ENCODE peak calls at places on chromosomes 2 and 18, in seven cellular contexts. One of them, this sample, is unnamed.

GRCh38 chr2:149915151-149915550 is 327.6 kb upstream of the MMADHC start:
- DNase-seq in astrocyte of the cerebellum: no peak
- DNase-seq in psoas muscle: no peak
- DNase-seq in ascending aorta: no peak
- DNase-seq in neural progenitor cell: peak
- DNase-seq in hepatocyte: no peak
- DNase-seq in GM12865: no peak
- DNase-seq in this sample: no peak

GRCh38 chr18:74456409-74457042 is 582 bp downstream of the DIPK1C start:
- DNase-seq in astrocyte of the cerebellum: no peak
- DNase-seq in psoas muscle: no peak
- DNase-seq in ascending aorta: peak
- DNase-seq in neural progenitor cell: peak
- DNase-seq in hepatocyte: no peak
- DNase-seq in GM12865: no peak
- DNase-seq in this sample: no peak

GRCh38 chr2:120809576-120810440 is 74.1 kb downstream of the GLI2 start:
- DNase-seq in astrocyte of the cerebellum: no peak
- DNase-seq in psoas muscle: no peak
- DNase-seq in ascending aorta: no peak
- DNase-seq in neural progenitor cell: no peak
- DNase-seq in hepatocyte: no peak
- DNase-seq in GM12865: no peak
- DNase-seq in this sample: no peak

GRCh38 chr2:42084231-42084671 is 36.4 kb downstream of the PKDCC start:
- DNase-seq in astrocyte of the cerebellum: peak
- DNase-seq in psoas muscle: peak
- DNase-seq in ascending aorta: no peak
- DNase-seq in neural progenitor cell: no peak
- DNase-seq in hepatocyte: peak
- DNase-seq in GM12865: no peak
- DNase-seq in this sample: no peak

GRCh38 chr2:114543106-114543806 is 100.8 kb downstream of the DPP10 start:
- DNase-seq in astrocyte of the cerebellum: no peak
- DNase-seq in psoas muscle: no peak
- DNase-seq in ascending aorta: peak
- DNase-seq in neural progenitor cell: peak
- DNase-seq in hepatocyte: peak
- DNase-seq in GM12865: no peak
- DNase-seq in this sample: peak

GRCh38 chr2:238233625-238234024 is 6.2 kb downstream of the HES6 start:
- DNase-seq in astrocyte of the cerebellum: no peak
- DNase-seq in psoas muscle: no peak
- DNase-seq in ascending aorta: no peak
- DNase-seq in neural progenitor cell: no peak
- DNase-seq in hepatocyte: no peak
- DNase-seq in GM12865: no peak
- DNase-seq in this sample: no peak

GRCh38 chr18:76456018-76456750 is 38.9 kb downstream of the ZNF516 start:
- DNase-seq in astrocyte of the cerebellum: no peak
- DNase-seq in psoas muscle: no peak
- DNase-seq in ascending aorta: no peak
- DNase-seq in neural progenitor cell: peak
- DNase-seq in hepatocyte: no peak
- DNase-seq in GM12865: peak
- DNase-seq in this sample: no peak

GRCh38 chr2:40168546-40168945 is 283.3 kb downstream of the SLC8A1 start:
- DNase-seq in astrocyte of the cerebellum: no peak
- DNase-seq in psoas muscle: no peak
- DNase-seq in ascending aorta: no peak
- DNase-seq in neural progenitor cell: no peak
- DNase-seq in hepatocyte: no peak
- DNase-seq in GM12865: no peak
- DNase-seq in this sample: no peak

GRCh38 chr2:109562421-109562820 is 51.3 kb downstream of the SEPTIN10 start:
- DNase-seq in astrocyte of the cerebellum: no peak
- DNase-seq in psoas muscle: no peak
- DNase-seq in ascending aorta: no peak
- DNase-seq in neural progenitor cell: no peak
- DNase-seq in hepatocyte: no peak
- DNase-seq in GM12865: no peak
- DNase-seq in this sample: no peak

GRCh38 chr2:43609304-43609883 is 13.6 kb upstream of the THADA start:
- DNase-seq in astrocyte of the cerebellum: peak
- DNase-seq in psoas muscle: no peak
- DNase-seq in ascending aorta: no peak
- DNase-seq in neural progenitor cell: peak
- DNase-seq in hepatocyte: peak
- DNase-seq in GM12865: peak
- DNase-seq in this sample: peak

GRCh38 chr18:7645756-7646155 is 78.6 kb downstream of the PTPRM start:
- DNase-seq in astrocyte of the cerebellum: no peak
- DNase-seq in psoas muscle: no peak
- DNase-seq in ascending aorta: no peak
- DNase-seq in neural progenitor cell: no peak
- DNase-seq in hepatocyte: no peak
- DNase-seq in GM12865: no peak
- DNase-seq in this sample: peak

GRCh38 chr2:111116843-111117665 is 3.7 kb upstream of the BCL2L11 start:
- DNase-seq in astrocyte of the cerebellum: peak
- DNase-seq in psoas muscle: peak
- DNase-seq in ascending aorta: peak
- DNase-seq in neural progenitor cell: peak
- DNase-seq in hepatocyte: peak
- DNase-seq in GM12865: peak
- DNase-seq in this sample: peak

GRCh38 chr18:75220786-75221355 is 10.3 kb downstream of the TSHZ1 start:
- DNase-seq in astrocyte of the cerebellum: no peak
- DNase-seq in psoas muscle: no peak
- DNase-seq in ascending aorta: no peak
- DNase-seq in neural progenitor cell: no peak
- DNase-seq in hepatocyte: no peak
- DNase-seq in GM12865: no peak
- DNase-seq in this sample: no peak

GRCh38 chr2:112614201-112614840 is 29.9 kb downstream of the CHCHD5 start:
- DNase-seq in astrocyte of the cerebellum: no peak
- DNase-seq in psoas muscle: no peak
- DNase-seq in ascending aorta: peak
- DNase-seq in neural progenitor cell: peak
- DNase-seq in hepatocyte: peak
- DNase-seq in GM12865: no peak
- DNase-seq in this sample: no peak

GRCh38 chr2:96898636-96899035 is 28.8 kb upstream of the SEMA4C start:
- DNase-seq in astrocyte of the cerebellum: no peak
- DNase-seq in psoas muscle: no peak
- DNase-seq in ascending aorta: no peak
- DNase-seq in neural progenitor cell: no peak
- DNase-seq in hepatocyte: no peak
- DNase-seq in GM12865: no peak
- DNase-seq in this sample: no peak

GRCh38 chr2:28152585-28153284 is 239.9 kb upstream of the FOSL2 start:
- DNase-seq in astrocyte of the cerebellum: peak
- DNase-seq in psoas muscle: no peak
- DNase-seq in ascending aorta: no peak
- DNase-seq in neural progenitor cell: no peak
- DNase-seq in hepatocyte: no peak
- DNase-seq in GM12865: no peak
- DNase-seq in this sample: no peak

GRCh38 chr2:241701155-241701404 is 759 bp upstream of the ING5 start:
- DNase-seq in astrocyte of the cerebellum: no peak
- DNase-seq in psoas muscle: no peak
- DNase-seq in ascending aorta: no peak
- DNase-seq in neural progenitor cell: no peak
- DNase-seq in hepatocyte: no peak
- DNase-seq in GM12865: no peak
- DNase-seq in this sample: no peak
- TF ChIP-seq CTCF in astrocyte of the cerebellum: peak
- TF ChIP-seq CTCF in psoas muscle: peak
- TF ChIP-seq CTCF in ascending aorta: no peak
- TF ChIP-seq CTCF in neural progenitor cell: peak
- TF ChIP-seq CTCF in hepatocyte: peak
- TF ChIP-seq CTCF in GM12865: peak
- TF ChIP-seq CTCF in this sample: no peak

GRCh38 chr2:171913517-171913916 is 8.7 kb upstream of the HAT1 start:
- DNase-seq in astrocyte of the cerebellum: no peak
- DNase-seq in psoas muscle: no peak
- DNase-seq in ascending aorta: no peak
- DNase-seq in neural progenitor cell: no peak
- DNase-seq in hepatocyte: no peak
- DNase-seq in GM12865: no peak
- DNase-seq in this sample: no peak
- TF ChIP-seq CTCF in astrocyte of the cerebellum: no peak
- TF ChIP-seq CTCF in psoas muscle: no peak
- TF ChIP-seq CTCF in ascending aorta: no peak
- TF ChIP-seq CTCF in neural progenitor cell: no peak
- TF ChIP-seq CTCF in hepatocyte: no peak
- TF ChIP-seq CTCF in GM12865: no peak
- TF ChIP-seq CTCF in this sample: no peak

GRCh38 chr2:31674446-31674845 is 93.7 kb upstream of the SRD5A2 start:
- DNase-seq in astrocyte of the cerebellum: no peak
- DNase-seq in psoas muscle: no peak
- DNase-seq in ascending aorta: no peak
- DNase-seq in neural progenitor cell: no peak
- DNase-seq in hepatocyte: no peak
- DNase-seq in GM12865: no peak
- DNase-seq in this sample: no peak
- TF ChIP-seq CTCF in astrocyte of the cerebellum: no peak
- TF ChIP-seq CTCF in psoas muscle: no peak
- TF ChIP-seq CTCF in ascending aorta: no peak
- TF ChIP-seq CTCF in neural progenitor cell: peak
- TF ChIP-seq CTCF in hepatocyte: no peak
- TF ChIP-seq CTCF in GM12865: no peak
- TF ChIP-seq CTCF in this sample: no peak

GRCh38 chr2:35410431-35411061 is 945.0 kb upstream of the CRIM1 start:
- DNase-seq in astrocyte of the cerebellum: peak
- DNase-seq in psoas muscle: peak
- DNase-seq in ascending aorta: no peak
- DNase-seq in neural progenitor cell: peak
- DNase-seq in hepatocyte: peak
- DNase-seq in GM12865: peak
- DNase-seq in this sample: peak
- TF ChIP-seq CTCF in astrocyte of the cerebellum: peak
- TF ChIP-seq CTCF in psoas muscle: peak
- TF ChIP-seq CTCF in ascending aorta: peak
- TF ChIP-seq CTCF in neural progenitor cell: peak
- TF ChIP-seq CTCF in hepatocyte: peak
- TF ChIP-seq CTCF in GM12865: peak
- TF ChIP-seq CTCF in this sample: peak

GRCh38 chr2:188978291-188979081 is 4.3 kb downstream of the COL3A1 start:
- DNase-seq in astrocyte of the cerebellum: peak
- DNase-seq in psoas muscle: no peak
- DNase-seq in ascending aorta: no peak
- DNase-seq in neural progenitor cell: peak
- DNase-seq in hepatocyte: peak
- DNase-seq in GM12865: peak
- DNase-seq in this sample: peak
- TF ChIP-seq CTCF in astrocyte of the cerebellum: peak
- TF ChIP-seq CTCF in psoas muscle: peak
- TF ChIP-seq CTCF in ascending aorta: no peak
- TF ChIP-seq CTCF in neural progenitor cell: peak
- TF ChIP-seq CTCF in hepatocyte: peak
- TF ChIP-seq CTCF in GM12865: peak
- TF ChIP-seq CTCF in this sample: no peak